ENCODE peak calls at places on chromosomes 13 and 19, in four cellular contexts. U is K562, A is GM12878, K is HepG2. M is an unnamed sample.
A peak's percentile ranks its signal among the peaks of the same experiment; 100 is the strongest.

GRCh38 chr13:106496072-106496997 is 39.1 kb downstream of the EFNB2 start:
- DNase-seq in U (no peak), A (no peak), K (no peak), M (no peak)

GRCh38 chr13:29845440-29846056 is 4.9 kb downstream of the UBL3 start:
- DNase-seq in U (peak; percentile 2), A (no peak), K (no peak), M (no peak)

GRCh38 chr13:99043700-99044300 is 65.9 kb upstream of the DOCK9 start:
- DNase-seq in U (no peak), A (no peak), K (no peak), M (no peak)

GRCh38 chr13:92829930-92830329 is 396.7 kb upstream of the GPC6 start:
- DNase-seq in U (no peak), A (no peak), K (no peak), M (no peak)

GRCh38 chr19:1634242-1634937 is 18.0 kb downstream of the TCF3 start:
- DNase-seq in U (no peak), A (no peak), K (no peak), M (no peak)

GRCh38 chr13:61414686-61415664 is 674 bp downstream of the PCDH20 start:
- DNase-seq in U (no peak), A (no peak), K (peak; percentile 26), M (peak; percentile 71)

GRCh38 chr13:32837307-32837972 is 178.8 kb upstream of the KL start:
- DNase-seq in U (no peak), A (no peak), K (no peak), M (no peak)

GRCh38 chr13:29483211-29483610 is 112.3 kb downstream of the SLC7A1 start:
- DNase-seq in U (no peak), A (no peak), K (no peak), M (no peak)

GRCh38 chr13:27822873-27823311 is 30.6 kb downstream of the GSX1 start:
- DNase-seq in U (no peak), A (no peak), K (no peak), M (no peak)

GRCh38 chr13:22189176-22190048 is 518.5 kb downstream of the FGF9 start:
- DNase-seq in U (no peak), A (no peak), K (no peak), M (no peak)

GRCh38 chr19:33208904-33209843 is 15.0 kb downstream of the LRP3 start:
- DNase-seq in U (peak; percentile 18), A (no peak), K (no peak), M (no peak)

GRCh38 chr13:113098163-113098732 is 7.3 kb upstream of the F7 start:
- DNase-seq in U (no peak), A (no peak), K (no peak), M (no peak)

GRCh38 chr13:84050551-84050950 is 168.3 kb upstream of the SLITRK1 start:
- DNase-seq in U (no peak), A (no peak), K (no peak), M (no peak)

GRCh38 chr13:109695402-109696190 is 90.8 kb downstream of the IRS2 start:
- DNase-seq in U (peak; percentile 5), A (no peak), K (no peak), M (no peak)

GRCh38 chr13:112815871-112816270 is 126.0 kb downstream of the ATP11A start:
- DNase-seq in U (no peak), A (no peak), K (no peak), M (no peak)

GRCh38 chr13:20717581-20718542 is 14.4 kb downstream of the IL17D start:
- DNase-seq in U (no peak), A (no peak), K (no peak), M (no peak)
- TF ChIP-seq BHLHE40 in U (no peak), A (no peak), K (no peak), M (no peak)

DNA sequence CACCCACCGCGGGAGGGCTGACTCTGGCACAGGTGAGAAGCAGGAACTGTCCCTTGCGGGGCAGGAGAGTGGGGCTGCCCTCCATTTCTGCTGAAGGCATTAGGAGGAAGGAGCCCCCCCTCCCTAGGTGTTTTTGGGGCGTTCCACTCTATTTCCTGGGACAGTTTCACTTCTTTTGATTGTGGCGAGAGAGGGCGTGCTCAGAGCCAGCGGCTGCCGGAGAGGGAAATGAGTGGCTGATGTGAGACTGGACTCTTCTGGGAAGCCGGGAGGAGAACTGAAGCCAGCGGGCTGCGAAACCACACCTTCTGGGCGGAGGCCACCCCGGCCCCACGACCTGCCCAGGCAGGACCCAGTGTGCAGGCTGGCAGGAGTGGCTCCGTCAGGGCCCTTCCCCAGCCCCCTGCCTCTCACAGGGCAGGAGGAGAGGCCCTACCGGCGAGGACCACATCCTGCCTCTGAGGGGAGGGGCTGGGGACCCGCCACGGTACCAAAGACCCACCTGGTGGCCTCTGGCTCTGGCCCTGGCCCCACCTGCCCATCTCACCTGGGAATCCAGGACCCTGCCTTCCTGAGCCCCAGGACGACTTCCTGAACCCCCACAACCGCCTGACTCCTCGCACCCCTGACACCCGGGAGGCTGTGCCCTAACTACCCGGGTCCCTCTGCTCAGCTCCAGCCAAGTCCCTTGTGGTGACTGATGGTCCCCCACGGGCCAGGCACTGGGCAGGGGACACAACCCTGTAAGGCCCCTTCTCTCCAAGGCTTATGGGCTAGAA is 25.9 kb downstream of the MPND start:
- DNase-seq in U (peak; percentile 63), A (peak; percentile 90), K (no peak), M (no peak)
- TF ChIP-seq SP1 in U (no peak), A (no peak), K (no peak), M (no peak)

DNA sequence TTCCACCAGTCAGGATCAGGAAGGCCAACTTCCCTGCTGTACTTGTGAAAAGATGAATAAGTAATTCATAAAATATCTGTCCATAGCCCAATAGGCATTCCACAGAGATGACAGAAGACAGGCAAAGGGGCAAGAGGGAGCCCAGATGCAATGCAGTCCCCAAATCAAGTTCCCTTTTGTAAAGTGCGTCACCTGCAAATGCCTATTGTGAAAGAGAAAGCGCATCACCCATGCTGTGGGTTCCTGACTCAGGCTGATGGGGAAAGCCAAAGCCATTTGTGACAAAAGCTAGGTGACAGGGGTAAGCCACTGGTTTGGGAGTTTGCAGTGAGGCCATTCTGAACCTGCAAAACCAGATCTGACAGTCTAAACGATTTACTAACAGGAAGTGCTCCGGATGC is 157.5 kb upstream of the ZNF536 start:
- DNase-seq in U (no peak), A (peak; percentile 1), K (no peak), M (no peak)
- TF ChIP-seq BHLHE40 in U (no peak), A (no peak), K (no peak), M (no peak)

GRCh38 chr13:96474158-96474606 is 384.3 kb downstream of the HS6ST3 start:
- DNase-seq in U (no peak), A (no peak), K (no peak), M (no peak)

GRCh38 chr13:96475103-96475502 is 385.2 kb downstream of the HS6ST3 start:
- DNase-seq in U (no peak), A (no peak), K (no peak), M (no peak)

DNA sequence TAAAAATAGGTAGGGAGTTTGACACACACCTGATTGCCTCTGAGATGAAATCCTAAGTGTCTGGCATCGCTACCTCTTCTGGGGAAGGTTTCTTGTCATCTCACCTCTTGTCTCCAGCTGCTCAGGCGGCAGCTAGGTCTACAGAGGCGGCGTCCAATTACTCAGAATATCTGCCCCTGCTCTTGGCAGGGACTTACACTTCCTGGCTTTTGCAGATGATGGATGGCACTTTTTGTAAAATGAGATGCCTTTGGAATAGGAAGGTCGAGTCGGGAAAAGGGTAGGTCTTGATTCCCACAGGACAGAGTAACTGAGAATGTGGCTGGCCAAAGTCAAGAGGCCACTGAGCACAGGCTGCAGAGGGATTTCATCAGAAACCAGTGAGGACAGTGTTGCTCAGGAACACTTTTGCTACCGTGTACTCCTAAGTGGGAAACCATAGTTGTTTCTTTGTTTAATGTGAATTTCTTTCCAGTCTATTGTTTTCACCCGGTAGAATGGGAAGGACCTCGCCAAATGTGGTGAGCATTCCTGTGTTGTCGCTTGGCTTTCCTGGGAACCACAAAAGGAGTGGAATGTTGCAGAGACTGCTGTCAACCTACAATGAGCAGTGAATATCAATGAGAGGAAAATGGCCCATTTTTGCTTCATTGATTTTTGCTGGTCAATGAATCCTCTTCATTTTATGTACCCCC is 383.7 kb downstream of the HS6ST3 start:
- DNase-seq in U (no peak), A (no peak), K (no peak), M (no peak)
- TF ChIP-seq SP1 in U (no peak), A (no peak), K (no peak), M (no peak)

GRCh38 chr13:78426183-78426582 is 177.2 kb downstream of the POU4F1 start:
- DNase-seq in U (no peak), A (no peak), K (no peak), M (no peak)
- TF ChIP-seq BHLHE40 in U (no peak), A (no peak), K (no peak), M (no peak)

DNA sequence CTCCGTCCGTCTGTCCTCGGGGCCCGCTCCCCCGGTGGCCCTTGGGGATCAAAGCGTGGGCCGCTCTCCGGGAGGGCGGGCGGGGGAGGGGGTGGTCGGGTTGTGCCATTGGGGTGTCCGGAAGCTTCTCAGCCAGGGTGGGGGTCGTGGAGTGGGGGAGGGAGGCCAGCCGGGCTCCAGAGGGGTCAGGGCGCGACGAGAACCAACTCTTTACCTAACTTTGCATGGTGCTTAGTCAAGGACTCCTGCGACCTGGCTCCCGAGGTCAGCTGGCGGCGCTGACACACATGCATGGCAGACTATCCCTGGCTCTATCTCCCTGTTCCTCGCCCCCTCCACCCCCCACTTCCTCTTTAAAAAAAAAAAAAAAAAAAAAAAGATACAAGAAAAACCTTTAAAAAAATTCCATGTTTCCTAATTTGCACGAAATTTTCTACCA is 15.5 kb downstream of the SMIM24 start:
- DNase-seq in U (peak; percentile 37), A (no peak), K (no peak), M (no peak)
- TF ChIP-seq SP1 in U (no peak), A (no peak), K (no peak), M (no peak)

DNA sequence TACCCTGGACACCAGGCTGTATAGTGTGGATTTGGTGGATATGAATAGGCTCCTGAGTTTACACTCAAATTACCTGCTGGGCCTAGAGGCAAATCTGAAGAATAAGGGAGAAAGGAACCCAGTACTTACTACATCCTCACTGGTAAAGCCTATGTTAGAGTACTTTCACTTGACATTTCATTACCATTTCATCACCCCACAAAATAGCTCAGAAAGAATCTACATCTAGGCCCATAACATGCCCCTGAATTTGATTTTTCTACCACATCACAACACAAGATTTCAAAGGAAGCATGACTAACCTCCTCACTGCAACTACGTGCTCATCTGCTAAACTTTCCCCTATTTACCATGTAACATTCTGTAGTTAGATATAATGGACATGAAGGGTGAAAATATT is 43.3 kb downstream of the VWA8 start:
- DNase-seq in U (no peak), A (no peak), K (no peak), M (no peak)
- TF ChIP-seq BHLHE40 in U (no peak), A (no peak), K (no peak), M (no peak)

GRCh38 chr19:48103922-48104321 is 6.7 kb downstream of the PLA2G4C start:
- DNase-seq in U (no peak), A (no peak), K (no peak), M (no peak)

GRCh38 chr19:48102870-48103751 is 7.5 kb downstream of the PLA2G4C start:
- DNase-seq in U (peak; percentile 71), A (no peak), K (peak; percentile 53), M (peak; percentile 71)
- TF ChIP-seq SP1 in U (no peak), A (no peak), K (no peak), M (no peak)

GRCh38 chr19:46033401-46033800 is 7.4 kb downstream of the IGFL4 start:
- DNase-seq in U (no peak), A (no peak), K (no peak), M (no peak)

GRCh38 chr19:46031781-46032596 is 8.8 kb downstream of the IGFL4 start:
- DNase-seq in U (no peak), A (no peak), K (no peak), M (no peak)

GRCh38 chr19:46030861-46031550 is 8.2 kb upstream of the PGLYRP1 start:
- DNase-seq in U (no peak), A (no peak), K (no peak), M (no peak)

GRCh38 chr19:46035546-46035945 is 5.3 kb downstream of the IGFL4 start:
- DNase-seq in U (no peak), A (no peak), K (no peak), M (no peak)

GRCh38 chr19:46032597-46033025 is 8.2 kb downstream of the IGFL4 start:
- DNase-seq in U (no peak), A (no peak), K (no peak), M (no peak)
- TF ChIP-seq BHLHE40 in U (no peak), A (no peak), K (no peak), M (no peak)